ENCODE peak calls at places on chromosomes 5 and 9, in nine cellular contexts. T is anterior cingulate cortex; B is CD4-positive, CD25-positive, alpha-beta regulatory T cell; V is RWPE1; C is activated CD4-positive, alpha-beta T cell treated with anti-CD3 and anti-CD28 coated beads for 48 hours; G is stimulated activated CD8-positive, alpha-beta memory T cell treated with anti-CD3 and anti-CD28 coated beads, Interleukin-15, amount 100 ng/mL, for 24 hours; I is fibroblast of pulmonary artery; L is cardiac fibroblast; K is T47D. F is an unnamed sample.

GRCh38 chr5:155127552-155127951 is 114.0 kb downstream of the KIF4B start:
- DNase-seq in T (no peak), B (no peak), V (no peak), C (no peak), G (no peak), I (no peak), L (no peak), K (no peak), F (no peak)

GRCh38 chr5:33482335-33482734 is 41.6 kb downstream of the TARS1 start:
- DNase-seq in T (no peak), B (no peak), V (no peak), C (no peak), G (no peak), I (no peak), L (no peak), K (no peak), F (no peak)

GRCh38 chr9:100222674-100223073 is 123.6 kb downstream of the INVS start:
- DNase-seq in T (no peak), B (no peak), V (peak; percentile 53), C (no peak), G (no peak), I (peak; percentile 62), L (peak; percentile 64), K (no peak), F (no peak)

GRCh38 chr5:2352101-2352861 is 399.2 kb downstream of the IRX2 start:
- DNase-seq in T (no peak), B (no peak), V (no peak), C (no peak), G (no peak), I (no peak), L (no peak), K (no peak), F (no peak)

GRCh38 chr5:40401965-40402364 is 277.8 kb upstream of the PTGER4 start:
- DNase-seq in T (no peak), B (no peak), V (peak; percentile 62), C (peak; percentile 65), G (no peak), I (no peak), L (peak; percentile 64), K (no peak), F (no peak)

GRCh38 chr9:74557577-74557976 is 60.4 kb downstream of the RORB start:
- DNase-seq in T (no peak), B (no peak), V (no peak), C (no peak), G (no peak), I (no peak), L (no peak), K (no peak), F (no peak)

GRCh38 chr5:98938459-98938858 is 9.7 kb upstream of the CHD1 start:
- DNase-seq in T (no peak), B (no peak), V (peak; percentile 30), C (no peak), G (no peak), I (peak; percentile 71), L (peak; percentile 78), K (peak; percentile 9), F (no peak)

GRCh38 chr9:89483592-89484474 is 14.1 kb downstream of the SEMA4D start:
- DNase-seq in T (no peak), B (peak; percentile 71), V (no peak), C (peak; percentile 75), G (no peak), I (no peak), L (no peak), K (no peak), F (no peak)

GRCh38 chr9:98888794-98889495 is 54.8 kb upstream of the COL15A1 start:
- DNase-seq in T (no peak), B (no peak), V (no peak), C (no peak), G (no peak), I (no peak), L (no peak), K (no peak), F (no peak)

GRCh38 chr9:128637656-128638055 is 19.0 kb downstream of the DYNC2I2 start:
- DNase-seq in T (no peak), B (no peak), V (no peak), C (no peak), G (no peak), I (peak; percentile 45), L (no peak), K (no peak), F (no peak)

GRCh38 chr5:100777680-100778281 is 125.3 kb downstream of the ST8SIA4 start:
- DNase-seq in T (no peak), B (no peak), V (peak; percentile 66), C (peak; percentile 27), G (no peak), I (peak; percentile 90), L (peak; percentile 89), K (no peak), F (peak; percentile 76)

GRCh38 chr5:169781452-169782345 is 144.6 kb downstream of the DOCK2 start:
- DNase-seq in T (no peak), B (no peak), V (no peak), C (no peak), G (no peak), I (no peak), L (no peak), K (no peak), F (no peak)

GRCh38 chr9:1978941-1979340 is 36.2 kb upstream of the SMARCA2 start:
- DNase-seq in T (no peak), B (no peak), V (no peak), C (no peak), G (no peak), I (peak; percentile 75), L (peak; percentile 62), K (no peak), F (no peak)

GRCh38 chr9:136826703-136827582 is 15.3 kb upstream of the AJM1 start:
- DNase-seq in T (no peak), B (no peak), V (no peak), C (no peak), G (no peak), I (no peak), L (no peak), K (no peak), F (no peak)

GRCh38 chr5:176740702-176741565 is 69.4 kb upstream of the UNC5A start:
- DNase-seq in T (no peak), B (no peak), V (no peak), C (no peak), G (no peak), I (no peak), L (no peak), K (no peak), F (no peak)

GRCh38 chr9:10250200-10250599 is 362.6 kb downstream of the PTPRD start:
- DNase-seq in T (no peak), B (no peak), V (no peak), C (no peak), G (no peak), I (peak; percentile 43), L (peak; percentile 9), K (no peak), F (no peak)

GRCh38 chr9:101028346-101029299 is at the start of gene PLPPR1:
- DNase-seq in T (peak; percentile 76), B (no peak), V (peak; percentile 30), C (peak; percentile 11), G (no peak), I (peak; percentile 50), L (peak; percentile 34), K (peak; percentile 66), F (no peak)

GRCh38 chr5:9313751-9314150 is 232.1 kb downstream of the SEMA5A start:
- DNase-seq in T (no peak), B (no peak), V (no peak), C (no peak), G (no peak), I (no peak), L (no peak), K (no peak), F (no peak)

GRCh38 chr9:121840838-121841760 is 189.7 kb downstream of the DAB2IP start:
- DNase-seq in T (no peak), B (no peak), V (no peak), C (peak; percentile 45), G (no peak), I (no peak), L (no peak), K (no peak), F (no peak)

GRCh38 chr5:148970228-148970627 is 92.6 kb downstream of the SH3TC2 start:
- DNase-seq in T (no peak), B (no peak), V (no peak), C (no peak), G (no peak), I (no peak), L (no peak), K (peak; percentile 80), F (no peak)

GRCh38 chr5:35822541-35822940 is 34.1 kb upstream of the IL7R start:
- DNase-seq in T (no peak), B (no peak), V (no peak), C (peak; percentile 51), G (no peak), I (no peak), L (no peak), K (no peak), F (no peak)

GRCh38 chr5:95673076-95673475 is 9.7 kb downstream of the SPATA9 start:
- DNase-seq in T (no peak), B (no peak), V (no peak), C (no peak), G (no peak), I (peak; percentile 55), L (peak; percentile 79), K (no peak), F (no peak)

GRCh38 chr9:8329561-8330283 is 530.1 kb upstream of the DMAC1 start:
- DNase-seq in T (no peak), B (no peak), V (no peak), C (no peak), G (no peak), I (no peak), L (no peak), K (no peak), F (no peak)

GRCh38 chr9:93132946-93133640 is 958 bp downstream of the NINJ1 start:
- DNase-seq in T (no peak), B (no peak), V (peak; percentile 51), C (no peak), G (no peak), I (no peak), L (no peak), K (peak; percentile 76), F (no peak)

GRCh38 chr5:2686296-2686695 is 65.2 kb downstream of the IRX2 start:
- DNase-seq in T (no peak), B (no peak), V (no peak), C (no peak), G (no peak), I (no peak), L (no peak), K (no peak), F (no peak)

GRCh38 chr9:69981686-69982450 is 61.8 kb upstream of the MAMDC2 start:
- DNase-seq in T (no peak), B (no peak), V (peak; percentile 21), C (no peak), G (no peak), I (peak; percentile 71), L (peak; percentile 80), K (no peak), F (no peak)

GRCh38 chr9:10961883-10962282 is 349.1 kb upstream of the PTPRD start:
- DNase-seq in T (no peak), B (no peak), V (no peak), C (no peak), G (no peak), I (no peak), L (no peak), K (no peak), F (no peak)

GRCh38 chr5:5649641-5650040 is 227.2 kb downstream of the ICE1 start:
- DNase-seq in T (no peak), B (no peak), V (no peak), C (no peak), G (no peak), I (no peak), L (no peak), K (no peak), F (no peak)

GRCh38 chr5:10406636-10407035 is 35.0 kb upstream of the ROPN1L start:
- DNase-seq in T (no peak), B (no peak), V (no peak), C (no peak), G (no peak), I (no peak), L (no peak), K (no peak), F (no peak)

F was measured in LoVo.